ENCODE peak calls at places on chromosomes 2 and 18, in nine cellular contexts. One of them, this sample, is unnamed.

GRCh38 chr2:74502720-74503505 is 3.5 kb upstream of the LBX2 start:
- DNase-seq in aorta: peak; percentile 93
- DNase-seq in kidney tubule cell: peak; percentile 83
- DNase-seq in ELR: peak; percentile 92
- DNase-seq in M059J: peak; percentile 73
- DNase-seq in neuronal stem cell: no peak
- DNase-seq in adrenal gland: peak; percentile 70
- DNase-seq in dorsolateral prefrontal cortex: no peak
- DNase-seq in GM13977: peak; percentile 86
- DNase-seq in this sample: peak; percentile 73

GRCh38 chr2:236623816-236624215 is 54.2 kb downstream of the ACKR3 start:
- DNase-seq in aorta: no peak
- DNase-seq in kidney tubule cell: no peak
- DNase-seq in ELR: no peak
- DNase-seq in M059J: no peak
- DNase-seq in neuronal stem cell: no peak
- DNase-seq in adrenal gland: no peak
- DNase-seq in dorsolateral prefrontal cortex: no peak
- DNase-seq in GM13977: no peak
- DNase-seq in this sample: no peak

GRCh38 chr2:46720592-46721185 is 194.9 kb downstream of the MCFD2 start:
- DNase-seq in aorta: no peak
- DNase-seq in kidney tubule cell: no peak
- DNase-seq in ELR: peak; percentile 42
- DNase-seq in M059J: no peak
- DNase-seq in neuronal stem cell: no peak
- DNase-seq in adrenal gland: no peak
- DNase-seq in dorsolateral prefrontal cortex: no peak
- DNase-seq in GM13977: no peak
- DNase-seq in this sample: no peak

GRCh38 chr18:69401475-69402218 is 959 bp downstream of the DOK6 start:
- DNase-seq in aorta: peak; percentile 75
- DNase-seq in kidney tubule cell: no peak
- DNase-seq in ELR: no peak
- DNase-seq in M059J: no peak
- DNase-seq in neuronal stem cell: peak; percentile 26
- DNase-seq in adrenal gland: no peak
- DNase-seq in dorsolateral prefrontal cortex: no peak
- DNase-seq in GM13977: peak; percentile 20
- DNase-seq in this sample: no peak

GRCh38 chr2:85660725-85661124 is 7.3 kb downstream of the SFTPB start:
- DNase-seq in aorta: no peak
- DNase-seq in kidney tubule cell: no peak
- DNase-seq in ELR: no peak
- DNase-seq in M059J: no peak
- DNase-seq in neuronal stem cell: no peak
- DNase-seq in adrenal gland: no peak
- DNase-seq in dorsolateral prefrontal cortex: no peak
- DNase-seq in GM13977: no peak
- DNase-seq in this sample: no peak

GRCh38 chr2:85277416-85278158 is 50.2 kb downstream of the TGOLN2 start:
- DNase-seq in aorta: no peak
- DNase-seq in kidney tubule cell: no peak
- DNase-seq in ELR: no peak
- DNase-seq in M059J: no peak
- DNase-seq in neuronal stem cell: no peak
- DNase-seq in adrenal gland: no peak
- DNase-seq in dorsolateral prefrontal cortex: no peak
- DNase-seq in GM13977: no peak
- DNase-seq in this sample: no peak

GRCh38 chr2:149192425-149192824 is 138.0 kb upstream of the LYPD6 start:
- DNase-seq in aorta: no peak
- DNase-seq in kidney tubule cell: peak; percentile 19
- DNase-seq in ELR: no peak
- DNase-seq in M059J: peak; percentile 36
- DNase-seq in neuronal stem cell: no peak
- DNase-seq in adrenal gland: no peak
- DNase-seq in dorsolateral prefrontal cortex: no peak
- DNase-seq in GM13977: no peak
- DNase-seq in this sample: no peak

GRCh38 chr2:176827269-176827668 is 385.3 kb upstream of the HNRNPA3 start:
- DNase-seq in aorta: no peak
- DNase-seq in kidney tubule cell: peak; percentile 37
- DNase-seq in ELR: no peak
- DNase-seq in M059J: no peak
- DNase-seq in neuronal stem cell: no peak
- DNase-seq in adrenal gland: no peak
- DNase-seq in dorsolateral prefrontal cortex: no peak
- DNase-seq in GM13977: no peak
- DNase-seq in this sample: no peak

GRCh38 chr18:11728247-11728646 is 39.2 kb downstream of the GNAL start:
- DNase-seq in aorta: no peak
- DNase-seq in kidney tubule cell: peak; percentile 36
- DNase-seq in ELR: peak; percentile 13
- DNase-seq in M059J: peak; percentile 18
- DNase-seq in neuronal stem cell: no peak
- DNase-seq in adrenal gland: no peak
- DNase-seq in dorsolateral prefrontal cortex: no peak
- DNase-seq in GM13977: no peak
- DNase-seq in this sample: peak; percentile 24

GRCh38 chr2:148922776-148923175 is 47.7 kb downstream of the KIF5C start:
- DNase-seq in aorta: no peak
- DNase-seq in kidney tubule cell: no peak
- DNase-seq in ELR: no peak
- DNase-seq in M059J: no peak
- DNase-seq in neuronal stem cell: no peak
- DNase-seq in adrenal gland: no peak
- DNase-seq in dorsolateral prefrontal cortex: no peak
- DNase-seq in GM13977: no peak
- DNase-seq in this sample: no peak

GRCh38 chr2:8090748-8091700 is 590.8 kb upstream of the ID2 start:
- DNase-seq in aorta: peak; percentile 84
- DNase-seq in kidney tubule cell: peak; percentile 95
- DNase-seq in ELR: peak; percentile 70
- DNase-seq in M059J: peak; percentile 86
- DNase-seq in neuronal stem cell: no peak
- DNase-seq in adrenal gland: peak; percentile 71
- DNase-seq in dorsolateral prefrontal cortex: no peak
- DNase-seq in GM13977: no peak
- DNase-seq in this sample: peak; percentile 43

GRCh38 chr18:5519448-5520362 is 24.1 kb downstream of the EPB41L3 start:
- DNase-seq in aorta: no peak
- DNase-seq in kidney tubule cell: no peak
- DNase-seq in ELR: no peak
- DNase-seq in M059J: no peak
- DNase-seq in neuronal stem cell: no peak
- DNase-seq in adrenal gland: no peak
- DNase-seq in dorsolateral prefrontal cortex: no peak
- DNase-seq in GM13977: no peak
- DNase-seq in this sample: no peak

GRCh38 chr2:88265352-88265960 is 95.3 kb downstream of the THNSL2 start:
- DNase-seq in aorta: no peak
- DNase-seq in kidney tubule cell: peak; percentile 68
- DNase-seq in ELR: peak; percentile 47
- DNase-seq in M059J: peak; percentile 68
- DNase-seq in neuronal stem cell: no peak
- DNase-seq in adrenal gland: peak; percentile 58
- DNase-seq in dorsolateral prefrontal cortex: no peak
- DNase-seq in GM13977: peak; percentile 69
- DNase-seq in this sample: peak; percentile 53